ENCODE peak calls at places on chromosome 22, in ten cellular contexts. F is endodermal cell, D is fibroblast of lung, L is kidney epithelial cell, G is BE2C, Q is right atrium auricular region, V is Caco-2, C is choroid plexus epithelial cell, R is AG10803, E is A549. B is an unnamed sample.

GRCh38 chr22:45582955-45583320 is 80.3 kb downstream of the FBLN1 start:
- DNase-seq in F (no peak), D (no peak), L (no peak), G (no peak), Q (no peak), V (no peak), C (no peak), R (no peak), E (no peak), B (no peak)

GRCh38 chr22:49299821-49300231 is 527.8 kb downstream of the BRD1 start:
- DNase-seq in F (peak), D (no peak), L (no peak), G (no peak), Q (peak), V (no peak), C (no peak), R (no peak), E (no peak), B (no peak)

GRCh38 chr22:17970205-17970708 is 54.1 kb downstream of the MICAL3 start:
- DNase-seq in F (no peak), D (peak), L (no peak), G (peak), Q (no peak), V (no peak), C (peak), R (no peak), E (no peak), B (peak)

GRCh38 chr22:44396727-44397722 is 84.3 kb upstream of the SHISAL1 start:
- DNase-seq in F (no peak), D (no peak), L (no peak), G (peak), Q (peak), V (peak), C (no peak), R (no peak), E (no peak), B (no peak)

GRCh38 chr22:44639891-44640617 is 62.0 kb upstream of the PRR5 start:
- DNase-seq in F (no peak), D (no peak), L (no peak), G (no peak), Q (no peak), V (no peak), C (no peak), R (no peak), E (no peak), B (no peak)

GRCh38 chr22:49869091-49869830 is 15.6 kb downstream of the ZBED4 start:
- DNase-seq in F (no peak), D (no peak), L (no peak), G (no peak), Q (no peak), V (no peak), C (no peak), R (no peak), E (no peak), B (no peak)

GRCh38 chr22:44338183-44338812 is 25.5 kb upstream of the SHISAL1 start:
- DNase-seq in F (no peak), D (no peak), L (no peak), G (no peak), Q (no peak), V (no peak), C (no peak), R (no peak), E (no peak), B (no peak)

GRCh38 chr22:49582171-49582570 is 245.5 kb downstream of the BRD1 start:
- DNase-seq in F (no peak), D (no peak), L (no peak), G (no peak), Q (no peak), V (no peak), C (no peak), R (no peak), E (no peak), B (no peak)

GRCh38 chr22:49616356-49617231 is 211.1 kb downstream of the BRD1 start:
- DNase-seq in F (no peak), D (no peak), L (no peak), G (no peak), Q (no peak), V (peak), C (no peak), R (no peak), E (no peak), B (no peak)

GRCh38 chr22:46317646-46318045 is 17.9 kb upstream of the TRMU start:
- DNase-seq in F (no peak), D (no peak), L (no peak), G (no peak), Q (no peak), V (no peak), C (no peak), R (no peak), E (no peak), B (no peak)

GRCh38 chr22:50317674-50318073 is 9.1 kb downstream of the DENND6B start:
- DNase-seq in F (no peak), D (no peak), L (no peak), G (no peak), Q (no peak), V (no peak), C (no peak), R (no peak), E (no peak), B (no peak)

GRCh38 chr22:46934746-46935491 is 172.5 kb downstream of the TBC1D22A start:
- DNase-seq in F (peak), D (peak), L (peak), G (no peak), Q (peak), V (peak), C (peak), R (peak), E (peak), B (peak)

GRCh38 chr22:28600546-28601143 is 79.0 kb downstream of the TTC28 start:
- DNase-seq in F (no peak), D (peak), L (peak), G (peak), Q (no peak), V (no peak), C (peak), R (peak), E (peak), B (peak)

GRCh38 chr22:45504703-45505341 is 2.1 kb downstream of the FBLN1 start:
- DNase-seq in F (peak), D (peak), L (no peak), G (no peak), Q (no peak), V (no peak), C (peak), R (peak), E (no peak), B (peak)

GRCh38 chr22:37842015-37842793 is 1.9 kb downstream of the ANKRD54 start:
- DNase-seq in F (no peak), D (no peak), L (no peak), G (no peak), Q (no peak), V (no peak), C (no peak), R (no peak), E (no peak), B (no peak)

GRCh38 chr22:35742342-35743100 is 24.8 kb downstream of the APOL5 start:
- DNase-seq in F (no peak), D (peak), L (peak), G (peak), Q (no peak), V (no peak), C (peak), R (peak), E (peak), B (peak)

GRCh38 chr22:36541831-36542391 is 12.9 kb upstream of the EIF3D start:
- DNase-seq in F (no peak), D (peak), L (peak), G (peak), Q (no peak), V (no peak), C (peak), R (peak), E (peak), B (peak)

GRCh38 chr22:45805413-45805812 is 133.8 kb downstream of the ATXN10 start:
- DNase-seq in F (no peak), D (peak), L (no peak), G (no peak), Q (no peak), V (no peak), C (peak), R (peak), E (no peak), B (peak)

GRCh38 chr22:25100402-25100801 is 99.3 kb upstream of the CRYBB3 start:
- DNase-seq in F (no peak), D (no peak), L (no peak), G (no peak), Q (no peak), V (no peak), C (no peak), R (no peak), E (no peak), B (no peak)

GRCh38 chr22:46183733-46184132 is 33.4 kb downstream of the PPARA start:
- DNase-seq in F (no peak), D (no peak), L (no peak), G (no peak), Q (no peak), V (no peak), C (peak), R (no peak), E (no peak), B (no peak)

GRCh38 chr22:31081963-31082605 is 966 bp downstream of the SMTN start:
- DNase-seq in F (no peak), D (no peak), L (no peak), G (no peak), Q (no peak), V (no peak), C (no peak), R (peak), E (no peak), B (no peak)

GRCh38 chr22:41504397-41504796 is 35.5 kb downstream of the ACO2 start:
- DNase-seq in F (no peak), D (no peak), L (no peak), G (no peak), Q (no peak), V (no peak), C (no peak), R (peak), E (no peak), B (no peak)

GRCh38 chr22:43854151-43854785 is 8.0 kb downstream of the SULT4A1 start:
- DNase-seq in F (peak), D (no peak), L (no peak), G (no peak), Q (no peak), V (peak), C (no peak), R (no peak), E (no peak), B (no peak)

GRCh38 chr22:21567456-21568206 is at the start of gene UBE2L3:
- DNase-seq in F (peak), D (peak), L (no peak), G (peak), Q (peak), V (peak), C (peak), R (peak), E (peak), B (peak)

GRCh38 chr22:45212992-45213751 is 27.5 kb downstream of the KIAA0930 start:
- DNase-seq in F (no peak), D (peak), L (no peak), G (peak), Q (peak), V (no peak), C (peak), R (peak), E (no peak), B (peak)

GRCh38 chr22:48781391-48781790 is 1046.3 kb downstream of the BRD1 start:
- DNase-seq in F (peak), D (no peak), L (no peak), G (no peak), Q (peak), V (no peak), C (no peak), R (no peak), E (no peak), B (no peak)

GRCh38 chr22:46007003-46007847 is 30.3 kb upstream of the WNT7B start:
- DNase-seq in F (no peak), D (peak), L (peak), G (peak), Q (peak), V (no peak), C (peak), R (peak), E (peak), B (peak)

GRCh38 chr22:18062421-18062820 is 15.4 kb upstream of the PEX26 start:
- DNase-seq in F (no peak), D (no peak), L (no peak), G (no peak), Q (no peak), V (no peak), C (no peak), R (no peak), E (no peak), B (no peak)

GRCh38 chr22:25235547-25236290 is 16.3 kb downstream of the CRYBB2 start:
- DNase-seq in F (peak), D (peak), L (peak), G (peak), Q (peak), V (peak), C (peak), R (peak), E (peak), B (peak)

GRCh38 chr22:50016988-50017700 is 4.6 kb upstream of the IL17REL start:
- DNase-seq in F (peak), D (no peak), L (no peak), G (peak), Q (no peak), V (peak), C (no peak), R (no peak), E (no peak), B (no peak)

GRCh38 chr22:47199261-47199948 is 437.0 kb downstream of the TBC1D22A start:
- DNase-seq in F (peak), D (no peak), L (no peak), G (no peak), Q (peak), V (no peak), C (no peak), R (no peak), E (no peak), B (no peak)

GRCh38 chr22:44351685-44352377 is 39.1 kb upstream of the SHISAL1 start:
- DNase-seq in F (peak), D (peak), L (peak), G (peak), Q (peak), V (peak), C (peak), R (peak), E (peak), B (peak)

GRCh38 chr22:50218153-50218995 is 17.6 kb downstream of the SELENOO start:
- DNase-seq in F (peak), D (no peak), L (no peak), G (no peak), Q (no peak), V (peak), C (no peak), R (no peak), E (no peak), B (no peak)

GRCh38 chr22:28139993-28140392 is 220.9 kb upstream of the PITPNB start:
- DNase-seq in F (no peak), D (peak), L (peak), G (no peak), Q (no peak), V (no peak), C (peak), R (peak), E (no peak), B (peak)

GRCh38 chr22:33652596-33652995 is 267.7 kb downstream of the LARGE1 start:
- DNase-seq in F (no peak), D (no peak), L (peak), G (no peak), Q (no peak), V (no peak), C (no peak), R (no peak), E (peak), B (no peak)

GRCh38 chr22:29925402-29925801 is 42.4 kb downstream of the MTMR3 start:
- DNase-seq in F (no peak), D (no peak), L (no peak), G (no peak), Q (no peak), V (no peak), C (no peak), R (no peak), E (no peak), B (no peak)

GRCh38 chr22:44277404-44278135 is 35.2 kb downstream of the SHISAL1 start:
- DNase-seq in F (no peak), D (no peak), L (no peak), G (no peak), Q (no peak), V (no peak), C (no peak), R (no peak), E (no peak), B (no peak)

GRCh38 chr22:18110194-18110943 is at the start of gene TUBA8:
- DNase-seq in F (peak), D (peak), L (no peak), G (peak), Q (no peak), V (no peak), C (peak), R (peak), E (no peak), B (peak)

GRCh38 chr22:32378703-32379272 is 21.1 kb downstream of the RFPL3 start:
- DNase-seq in F (peak), D (peak), L (no peak), G (peak), Q (no peak), V (peak), C (peak), R (peak), E (peak), B (peak)
- TF ChIP-seq CTCF in F (peak), D (peak), L (peak), G (peak), Q (peak), V (peak), C (peak), R (peak), E (peak), B (peak)

GRCh38 chr22:38873469-38874411 is 1.7 kb upstream of the CBX6 start:
- DNase-seq in F (peak), D (no peak), L (no peak), G (no peak), Q (peak), V (no peak), C (no peak), R (no peak), E (no peak), B (no peak)
- H3K4me3 ChIP-seq in F (peak), D (no peak), L (no peak), G (peak), Q (peak), V (peak), C (no peak), R (no peak), E (peak), B (no peak)

GRCh38 chr22:23857606-23858483 is at the start of gene SLC2A11:
- DNase-seq in F (peak), D (peak), L (peak), G (peak), Q (peak), V (peak), C (peak), R (peak), E (peak), B (peak)

GRCh38 chr22:23862103-23862502 is 4.4 kb downstream of the SLC2A11 start:
- DNase-seq in F (peak), D (peak), L (no peak), G (peak), Q (no peak), V (peak), C (peak), R (peak), E (peak), B (peak)

GRCh38 chr22:23858484-23858815 is 775 bp downstream of the SLC2A11 start:
- DNase-seq in F (no peak), D (no peak), L (no peak), G (no peak), Q (no peak), V (no peak), C (no peak), R (no peak), E (no peak), B (no peak)

GRCh38 chr22:23859201-23859600 is 1.5 kb downstream of the SLC2A11 start:
- DNase-seq in F (no peak), D (no peak), L (no peak), G (no peak), Q (no peak), V (no peak), C (no peak), R (no peak), E (no peak), B (no peak)

GRCh38 chr22:23856721-23857605 is 712 bp upstream of the SLC2A11 start:
- DNase-seq in F (peak), D (peak), L (no peak), G (peak), Q (no peak), V (peak), C (peak), R (peak), E (no peak), B (peak)
- TF ChIP-seq CTCF in F (peak), D (no peak), L (peak), G (peak), Q (no peak), V (peak), C (peak), R (peak), E (no peak), B (no peak)

GRCh38 chr22:42817556-42817955 is 39.5 kb downstream of the ARFGAP3 start:
- DNase-seq in F (no peak), D (no peak), L (no peak), G (no peak), Q (no peak), V (no peak), C (peak), R (peak), E (no peak), B (no peak)
- H3K4me3 ChIP-seq in F (no peak), D (no peak), L (no peak), G (no peak), Q (no peak), V (no peak), C (no peak), R (no peak), E (no peak), B (no peak)

GRCh38 chr22:39583066-39583667 is 12.6 kb downstream of the CACNA1I start:
- DNase-seq in F (no peak), D (no peak), L (no peak), G (no peak), Q (no peak), V (no peak), C (no peak), R (no peak), E (no peak), B (no peak)
- TF ChIP-seq CTCF in F (no peak), D (no peak), L (no peak), G (no peak), Q (no peak), V (no peak), C (no peak), R (no peak), E (no peak), B (no peak)

GRCh38 chr22:26656896-26657851 is at the start of gene MIAT:
- DNase-seq in F (peak), D (no peak), L (no peak), G (peak), Q (no peak), V (no peak), C (no peak), R (no peak), E (no peak), B (no peak)
- H3K4me3 ChIP-seq in F (peak), D (peak), L (peak), G (peak), Q (no peak), V (no peak), C (peak), R (peak), E (peak), B (peak)

GRCh38 chr22:20158366-20159036 is 7.6 kb upstream of the CCDC188 start:
- DNase-seq in F (no peak), D (no peak), L (no peak), G (no peak), Q (no peak), V (no peak), C (no peak), R (no peak), E (no peak), B (no peak)

GRCh38 chr22:20156611-20157415 is 6.0 kb upstream of the CCDC188 start:
- DNase-seq in F (peak), D (peak), L (no peak), G (peak), Q (peak), V (peak), C (peak), R (peak), E (peak), B (peak)

GRCh38 chr22:20156042-20156389 is 5.2 kb upstream of the CCDC188 start:
- DNase-seq in F (no peak), D (no peak), L (no peak), G (no peak), Q (no peak), V (no peak), C (no peak), R (no peak), E (no peak), B (no peak)

GRCh38 chr22:20159088-20159487 is 8.2 kb upstream of the CCDC188 start:
- DNase-seq in F (peak), D (no peak), L (no peak), G (no peak), Q (no peak), V (no peak), C (no peak), R (no peak), E (no peak), B (no peak)

GRCh38 chr22:20157416-20158183 is 6.7 kb upstream of the CCDC188 start:
- DNase-seq in F (no peak), D (no peak), L (no peak), G (no peak), Q (no peak), V (no peak), C (no peak), R (no peak), E (no peak), B (no peak)
- TF ChIP-seq CTCF in F (no peak), D (no peak), L (no peak), G (no peak), Q (no peak), V (no peak), C (no peak), R (no peak), E (no peak), B (no peak)

DNA sequence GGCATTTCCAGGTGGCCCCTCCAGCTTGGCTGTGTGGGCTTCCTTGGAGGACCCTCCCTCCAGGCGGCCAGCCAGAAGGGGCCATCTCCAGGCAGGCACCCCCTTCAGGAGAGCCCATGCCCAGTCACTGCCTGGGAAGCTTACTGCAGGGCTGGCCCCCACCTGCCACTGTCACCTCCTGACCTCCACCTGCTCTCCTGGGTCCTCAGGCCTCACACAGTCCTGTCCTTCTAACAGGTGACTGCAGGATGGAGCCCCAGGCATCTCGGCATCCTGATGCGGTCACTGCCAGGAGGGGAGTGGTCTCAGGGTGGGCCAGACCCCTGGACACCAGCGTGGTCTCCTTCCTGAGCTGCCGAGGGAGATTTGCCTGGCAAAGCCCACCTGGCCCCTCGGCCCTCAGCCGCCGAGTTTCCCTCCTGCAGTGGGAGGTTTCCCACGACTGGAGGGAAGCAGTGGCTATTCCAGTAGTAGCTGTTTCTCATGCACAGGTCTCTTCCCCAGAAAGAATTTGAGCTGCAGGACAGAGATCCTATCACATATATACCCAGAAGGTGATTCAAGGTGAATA is 13.0 kb downstream of the TBX1 start:
- DNase-seq in F (no peak), D (no peak), L (no peak), G (peak), Q (no peak), V (no peak), C (no peak), R (no peak), E (no peak), B (no peak)
- H3K4me3 ChIP-seq in F (no peak), D (no peak), L (no peak), G (no peak), Q (no peak), V (no peak), C (no peak), R (no peak), E (no peak), B (no peak)